ENCODE peak calls at places on chromosome 22, in six cellular contexts. Y is choroid plexus epithelial cell, K is tibial artery, E is transverse colon, Z is body of pancreas, W is DMS153. V is an unnamed sample.

GRCh38 chr22:33984211-33984610 is 63.9 kb upstream of the LARGE1 start:
- DNase-seq in Y (no peak), K (no peak), E (no peak), Z (no peak), W (no peak), V (no peak)

GRCh38 chr22:45867906-45868555 is 108.9 kb downstream of the WNT7B start:
- DNase-seq in Y (no peak), K (peak), E (no peak), Z (no peak), W (no peak), V (no peak)

GRCh38 chr22:50523806-50524663 is 1.4 kb downstream of the SCO2 start:
- DNase-seq in Y (no peak), K (no peak), E (peak), Z (no peak), W (no peak), V (no peak)

GRCh38 chr22:19689408-19689807 is 24.9 kb upstream of the SEPTIN5 start:
- DNase-seq in Y (no peak), K (no peak), E (no peak), Z (no peak), W (no peak), V (no peak)

GRCh38 chr22:37330200-37331033 is 48.1 kb downstream of the CYTH4 start:
- DNase-seq in Y (peak), K (no peak), E (peak), Z (peak), W (peak), V (no peak)

GRCh38 chr22:28014141-28015055 is 95.3 kb upstream of the PITPNB start:
- DNase-seq in Y (no peak), K (peak), E (no peak), Z (no peak), W (peak), V (no peak)

GRCh38 chr22:36182056-36182455 is 19.6 kb downstream of the APOL4 start:
- DNase-seq in Y (peak), K (no peak), E (no peak), Z (no peak), W (no peak), V (no peak)

GRCh38 chr22:48361099-48361639 is 1466.5 kb downstream of the BRD1 start:
- DNase-seq in Y (no peak), K (no peak), E (no peak), Z (no peak), W (no peak), V (no peak)

GRCh38 chr22:37237371-37238268 is 6.4 kb downstream of the RAC2 start:
- DNase-seq in Y (peak), K (no peak), E (peak), Z (no peak), W (no peak), V (no peak)

GRCh38 chr22:41526226-41526531 is 18.1 kb downstream of the POLR3H start:
- DNase-seq in Y (no peak), K (no peak), E (no peak), Z (no peak), W (no peak), V (no peak)